ENCODE peak calls at places on chromosomes 13 and 19, in ten cellular contexts. I is esophagus squamous epithelium, S is glutamatergic neuron, Q is heart left ventricle, Y is AG04449, G is uterus, U is cardiac fibroblast, L is BJ, B is osteocyte, A is K562. W is an unnamed sample.

GRCh38 chr19:31439270-31439573 is 90.0 kb upstream of the TSHZ3 start:
- DNase-seq in A (no peak), G (no peak), U (no peak), Y (no peak), S (no peak), B (no peak), I (no peak), Q (no peak), L (no peak), W (no peak)

GRCh38 chr13:19864018-19864338 is 529 bp upstream of the ZMYM5 start:
- DNase-seq in U (peak), L (no peak), S (peak), Q (peak), I (peak), Y (no peak), G (peak), B (peak), A (peak), W (peak)

GRCh38 chr13:51286135-51287002 is 53.1 kb upstream of the SERPINE3 start:
- DNase-seq in Q (peak), A (peak), Y (no peak), U (peak), B (peak), S (peak), I (no peak), G (peak), L (no peak), W (peak)

GRCh38 chr19:58400916-58401824 is 5.7 kb downstream of the RNF225 start:
- DNase-seq in S (peak), G (peak), A (peak), L (peak), B (peak), Y (peak), Q (peak), I (peak), U (peak), W (peak)

GRCh38 chr13:113350065-113350937 is 13.6 kb downstream of the GRTP1 start:
- DNase-seq in G (no peak), L (no peak), B (no peak), S (no peak), I (no peak), U (no peak), A (no peak), Y (no peak), Q (no peak), W (no peak)

GRCh38 chr13:36143768-36144167 is 12.6 kb upstream of the DCLK1 start:
- DNase-seq in I (no peak), Y (no peak), Q (no peak), S (no peak), A (no peak), G (no peak), L (no peak), B (no peak), U (no peak), W (no peak)

GRCh38 chr19:6378036-6378435 is 2.3 kb upstream of the PSPN start:
- DNase-seq in S (no peak), G (peak), Y (peak), A (no peak), I (no peak), B (no peak), L (peak), U (no peak), Q (no peak), W (no peak)

GRCh38 chr19:41904118-41904870 is 21.3 kb downstream of the ARHGEF1 start:
- DNase-seq in A (no peak), U (no peak), I (no peak), G (no peak), B (no peak), Y (no peak), Q (no peak), L (no peak), S (no peak), W (peak)

GRCh38 chr13:51614350-51614786 is 30.1 kb downstream of the WDFY2 start:
- DNase-seq in Q (peak), Y (no peak), B (no peak), A (no peak), L (no peak), I (no peak), U (no peak), G (peak), S (peak), W (no peak)

GRCh38 chr19:4233282-4233853 is 4.0 kb downstream of the EBI3 start:
- DNase-seq in Y (no peak), L (no peak), S (peak), B (peak), U (peak), Q (peak), G (no peak), I (no peak), A (peak), W (peak)

GRCh38 chr19:32687681-32688080 is 3.9 kb upstream of the NUDT19 start:
- DNase-seq in Y (no peak), U (no peak), Q (no peak), I (no peak), G (no peak), A (peak), L (no peak), B (no peak), S (no peak), W (no peak)

GRCh38 chr19:45117167-45117594 is 24.2 kb downstream of the PPP1R37 start:
- DNase-seq in A (peak), Q (no peak), B (no peak), Y (no peak), I (no peak), G (no peak), L (no peak), U (no peak), S (no peak), W (no peak)

GRCh38 chr19:35797663-35798062 is 15.0 kb downstream of the PRODH2 start:
- DNase-seq in I (no peak), U (no peak), Q (no peak), A (peak), L (no peak), G (no peak), B (no peak), Y (no peak), S (no peak), W (no peak)

GRCh38 chr19:43450545-43450997 is 14.8 kb downstream of the LYPD3 start:
- DNase-seq in I (no peak), Q (no peak), A (no peak), B (no peak), S (no peak), Y (no peak), L (no peak), G (no peak), U (peak), W (no peak)

GRCh38 chr19:39807846-39808364 is 26.1 kb downstream of the DYRK1B start:
- DNase-seq in G (no peak), S (no peak), B (no peak), U (no peak), A (no peak), I (no peak), Y (no peak), L (no peak), Q (no peak), W (no peak)

GRCh38 chr19:55088021-55088451 is 12.4 kb downstream of the EPS8L1 start:
- DNase-seq in I (no peak), L (no peak), A (no peak), Y (no peak), S (peak), G (no peak), U (no peak), Q (no peak), B (no peak), W (no peak)

GRCh38 chr13:91922969-91923592 is 524.7 kb downstream of the GPC5 start:
- DNase-seq in L (no peak), Q (no peak), I (no peak), A (no peak), G (no peak), S (no peak), Y (no peak), B (no peak), U (no peak), W (no peak)
- TF ChIP-seq CTCF in L (no peak), Q (no peak), I (no peak), A (no peak), G (no peak), S (peak), Y (no peak), B (peak), U (no peak), W (no peak)

GRCh38 chr13:101647760-101648159 is 195.3 kb downstream of the ITGBL1 start:
- DNase-seq in B (no peak), U (no peak), L (no peak), A (no peak), Q (no peak), Y (no peak), G (no peak), S (no peak), I (no peak), W (no peak)

GRCh38 chr13:101648766-101649489 is 196.5 kb downstream of the ITGBL1 start:
- DNase-seq in I (no peak), U (no peak), Y (no peak), G (no peak), B (no peak), Q (no peak), L (no peak), A (no peak), S (no peak), W (no peak)

GRCh38 chr13:101655435-101655834 is 203.0 kb downstream of the ITGBL1 start:
- DNase-seq in Y (no peak), Q (no peak), B (no peak), A (no peak), U (no peak), I (no peak), S (no peak), G (no peak), L (no peak), W (no peak)

GRCh38 chr13:101654916-101655315 is 202.4 kb downstream of the ITGBL1 start:
- DNase-seq in G (no peak), U (peak), B (no peak), L (no peak), A (no peak), Y (no peak), Q (no peak), I (no peak), S (no peak), W (no peak)

DNA sequence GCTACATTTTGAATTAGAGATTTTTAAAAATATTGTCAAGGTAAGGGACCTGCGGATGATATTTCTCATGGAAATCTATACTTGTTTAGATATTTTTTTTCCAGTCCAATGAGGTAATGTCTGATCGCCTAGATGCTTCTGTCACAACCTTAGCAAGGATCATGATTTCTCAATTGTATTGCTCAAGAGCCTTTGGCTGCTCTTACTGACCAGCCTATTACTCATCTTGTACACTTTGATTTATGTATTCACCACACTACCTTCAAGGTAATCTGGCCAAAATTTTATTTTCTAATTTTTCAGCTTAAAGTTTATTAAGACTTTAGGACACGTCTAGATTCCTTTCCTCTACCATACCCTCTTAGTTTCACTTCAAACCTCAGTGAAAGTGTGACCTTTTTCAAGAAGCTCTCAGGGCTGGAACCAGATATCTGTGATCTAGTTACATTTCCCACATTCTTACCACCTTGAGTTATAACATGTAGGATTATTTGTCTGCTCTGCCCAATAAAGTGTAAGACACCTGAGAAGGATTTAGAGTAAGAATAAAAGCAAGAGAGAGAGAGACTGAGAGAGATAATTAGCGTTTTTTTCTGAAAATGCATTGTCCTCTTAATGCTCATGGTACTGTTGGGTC is 197.1 kb downstream of the ITGBL1 start:
- DNase-seq in S (no peak), A (no peak), Y (no peak), I (no peak), L (peak), G (no peak), Q (no peak), B (no peak), U (peak), W (no peak)
- TF ChIP-seq CTCF in S (no peak), A (no peak), Y (no peak), I (no peak), L (no peak), G (no peak), Q (no peak), B (no peak), U (no peak), W (no peak)

DNA sequence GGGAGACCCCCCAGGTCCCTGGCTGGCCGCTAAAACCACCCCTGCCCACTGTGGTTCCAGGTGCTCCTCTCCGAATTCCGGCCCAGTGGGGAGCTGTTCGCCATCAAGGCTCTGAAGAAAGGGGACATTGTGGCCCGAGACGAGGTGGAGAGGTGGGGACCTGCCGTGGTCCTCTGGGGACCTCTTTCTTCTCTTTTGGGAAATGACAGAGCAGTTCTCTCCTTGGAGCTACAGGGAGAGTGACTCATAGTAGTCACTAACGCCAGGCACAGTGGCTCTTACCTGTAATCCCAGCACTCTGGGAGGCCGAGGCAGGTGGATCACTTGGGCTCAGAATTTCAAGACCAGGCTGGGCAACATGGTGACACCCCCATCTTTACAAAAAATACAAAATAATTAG is 7.3 kb downstream of the PTGER1 start:
- DNase-seq in A (peak), S (no peak), G (no peak), I (no peak), U (no peak), L (no peak), Y (no peak), B (no peak), Q (no peak), W (no peak)
- TF ChIP-seq CTCF in A (peak), S (no peak), G (no peak), I (no peak), U (no peak), L (peak), Y (no peak), B (no peak), Q (no peak), W (no peak)

GRCh38 chr13:95327190-95327589 is 25.9 kb upstream of the ABCC4 start:
- DNase-seq in S (no peak), Y (no peak), B (no peak), L (no peak), A (no peak), Q (no peak), I (no peak), G (no peak), U (no peak), W (no peak)
- TF ChIP-seq CTCF in S (no peak), Y (no peak), B (no peak), L (no peak), A (no peak), Q (no peak), I (no peak), G (no peak), U (no peak), W (no peak)

DNA sequence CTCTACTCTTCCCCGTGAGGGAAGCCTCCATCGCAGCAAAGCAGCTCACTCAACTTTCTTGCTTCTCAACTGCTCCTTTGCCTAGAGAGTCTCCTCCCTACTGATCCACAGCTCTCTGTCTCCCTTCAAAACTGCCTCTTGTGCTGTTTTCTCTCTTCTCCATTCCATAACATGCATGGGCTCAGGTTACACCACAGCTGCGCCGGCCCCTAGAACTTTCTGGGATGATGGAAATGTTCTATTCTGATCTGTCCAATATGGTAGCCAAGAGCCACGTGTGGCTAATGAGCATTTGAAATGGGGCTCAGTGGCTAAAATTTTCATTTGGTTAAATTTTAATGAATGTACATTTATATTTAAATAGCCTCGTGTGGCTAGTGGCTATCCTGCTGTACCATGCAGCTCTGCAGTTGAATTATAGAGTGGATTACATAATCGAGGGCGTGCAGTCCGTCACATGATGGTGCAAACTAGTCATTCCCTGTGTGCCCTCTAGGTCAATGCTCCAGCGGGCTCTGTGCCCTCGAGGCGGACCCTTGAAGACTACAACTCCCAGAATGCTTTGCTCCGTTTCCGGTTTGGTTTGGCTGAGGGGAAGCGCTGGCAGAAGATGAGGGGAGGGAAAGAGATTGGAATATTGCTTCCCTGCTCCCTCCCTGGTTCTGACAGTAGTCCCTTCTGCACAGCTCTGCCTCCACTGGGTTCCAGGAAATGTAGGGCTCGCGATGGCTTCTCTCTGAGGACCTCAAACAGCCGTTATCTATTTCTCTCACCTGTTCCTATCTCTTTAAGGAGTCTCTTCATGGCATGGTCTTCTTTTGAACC is 109.8 kb downstream of the CACNA1A start:
- DNase-seq in L (peak), Q (no peak), A (peak), B (no peak), G (no peak), I (no peak), U (peak), Y (no peak), S (peak), W (peak)
- TF ChIP-seq CTCF in L (no peak), Q (no peak), A (no peak), B (no peak), G (no peak), I (no peak), U (no peak), Y (no peak), S (no peak), W (no peak)

GRCh38 chr19:11460207-11460606 is 20.6 kb downstream of the ELAVL3 start:
- DNase-seq in A (no peak), Q (no peak), I (no peak), B (no peak), S (no peak), L (no peak), Y (no peak), G (no peak), U (no peak), W (no peak)
- TF ChIP-seq CTCF in A (peak), Q (no peak), I (no peak), B (peak), S (peak), L (peak), Y (no peak), G (no peak), U (peak), W (peak)

DNA sequence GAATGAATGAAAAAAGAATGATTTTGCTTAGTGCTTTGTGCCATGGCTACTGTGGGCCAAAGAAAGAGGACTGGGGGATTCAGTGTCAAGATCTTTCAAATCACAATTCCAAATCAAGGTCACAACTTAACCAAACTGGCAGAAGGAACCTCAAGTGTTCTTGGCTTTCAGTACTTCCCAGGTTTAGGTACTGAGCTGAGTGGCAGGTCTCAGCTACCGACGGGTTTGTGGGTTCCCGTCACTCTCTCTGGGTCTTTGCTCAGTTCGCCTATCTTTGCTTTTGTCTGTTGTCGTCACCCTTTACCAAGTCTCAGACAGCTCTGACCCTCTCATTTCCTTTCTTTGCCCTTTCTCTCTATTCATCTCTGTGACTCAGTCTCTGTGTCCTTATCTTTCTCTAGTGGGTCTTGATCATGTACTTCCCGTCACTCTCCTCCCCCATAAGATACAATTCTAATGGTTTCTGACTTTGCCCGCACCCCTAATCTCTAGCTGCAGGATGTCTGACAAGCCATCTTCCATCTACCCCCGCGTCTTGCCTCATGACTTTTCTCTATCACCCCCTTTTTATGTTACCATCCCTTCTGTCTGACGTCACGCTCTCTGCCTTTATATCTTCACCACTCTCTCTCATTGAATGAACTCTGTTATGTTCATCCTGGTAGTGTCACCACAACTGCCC is 33.3 kb upstream of the LRRC4B start:
- DNase-seq in G (no peak), B (no peak), I (no peak), S (no peak), Q (no peak), U (no peak), L (no peak), A (peak), Y (no peak), W (no peak)
- TF ChIP-seq CTCF in G (no peak), B (no peak), I (no peak), S (no peak), Q (no peak), U (no peak), L (no peak), A (no peak), Y (no peak), W (no peak)

DNA sequence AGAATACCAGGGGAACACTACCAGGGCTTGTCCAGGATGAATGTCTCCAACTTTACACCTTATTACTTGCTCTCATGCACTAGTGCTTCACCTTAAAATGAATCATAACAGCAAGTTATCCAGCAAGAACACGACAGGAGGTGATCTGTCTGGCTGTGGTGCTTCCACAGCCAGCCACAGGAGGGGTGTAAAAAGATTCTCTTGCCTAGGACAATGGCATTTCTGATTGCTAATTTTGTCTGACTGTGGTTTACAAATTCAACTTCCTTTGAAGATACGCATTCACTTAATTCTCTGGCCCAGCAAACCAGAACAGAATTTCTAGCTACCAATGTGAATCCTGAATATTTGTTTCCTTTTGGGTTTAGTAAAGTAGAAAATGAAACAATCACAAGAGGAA is 23.1 kb upstream of the COG3 start:
- DNase-seq in S (no peak), I (no peak), B (no peak), A (no peak), Q (no peak), Y (no peak), L (no peak), G (no peak), U (peak), W (no peak)
- TF ChIP-seq CTCF in S (no peak), I (peak), B (peak), A (no peak), Q (peak), Y (peak), L (peak), G (no peak), U (peak), W (no peak)

GRCh38 chr13:29423050-29423449 is 172.4 kb downstream of the SLC7A1 start:
- DNase-seq in A (no peak), Q (no peak), S (no peak), Y (no peak), I (no peak), B (no peak), G (no peak), L (no peak), U (no peak), W (no peak)

GRCh38 chr13:29422015-29422414 is 173.5 kb downstream of the SLC7A1 start:
- DNase-seq in U (no peak), B (no peak), L (no peak), Q (no peak), Y (no peak), I (no peak), A (no peak), G (no peak), S (no peak), W (no peak)

DNA sequence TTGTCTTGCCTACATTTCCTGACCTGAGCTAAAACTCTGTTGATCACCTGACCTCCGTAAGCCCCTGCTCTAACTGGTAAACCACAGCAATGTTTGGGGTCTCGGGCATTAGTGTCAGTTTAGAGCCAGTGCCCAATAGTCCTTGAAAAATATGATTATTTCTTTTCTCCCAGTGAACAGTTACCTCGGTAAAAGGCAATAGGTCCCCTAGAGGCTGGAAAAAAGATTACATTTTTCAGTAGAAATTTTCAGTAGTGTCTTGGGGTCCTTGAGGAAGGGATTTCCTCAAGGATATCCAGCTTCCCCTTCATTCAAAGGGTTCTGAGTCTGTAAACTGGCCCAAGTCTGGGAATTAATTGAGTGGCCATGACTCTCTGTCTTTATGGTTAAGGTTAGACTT is 177.5 kb downstream of the SLC7A1 start:
- DNase-seq in S (no peak), Q (no peak), G (no peak), B (no peak), U (no peak), Y (no peak), A (no peak), I (no peak), L (no peak), W (no peak)
- TF ChIP-seq CTCF in S (peak), Q (no peak), G (no peak), B (no peak), U (no peak), Y (no peak), A (peak), I (no peak), L (no peak), W (no peak)

GRCh38 chr13:98315466-98315865 is 138.4 kb upstream of the RNF113B start:
- DNase-seq in U (peak), Y (no peak), A (no peak), S (no peak), L (no peak), G (no peak), Q (no peak), B (no peak), I (no peak), W (no peak)
- TF ChIP-seq CTCF in U (no peak), Y (no peak), A (no peak), S (no peak), L (no peak), G (no peak), Q (no peak), B (no peak), I (no peak), W (no peak)